ENCODE peak calls at places on chromosomes 5 and 9, in five cellular contexts. Y is GM23248, P is neural progenitor cell, A is PC-3, M is GM23338. W is an unnamed sample. For H4K20me1, the result is how much of the 10 kb centered on the place peaks cover.

GRCh38 chr5:172145870-172146747 is 41.9 kb downstream of the STK10 start:
- DNase-seq in P (no peak), A (no peak), M (no peak), Y (no peak), W (no peak)

GRCh38 chr9:70949239-70949638 is 172.2 kb downstream of the TRPM3 start:
- DNase-seq in Y (no peak), A (no peak), P (no peak), M (no peak), W (no peak)

GRCh38 chr5:95973793-95974325 is 12.2 kb upstream of the ELL2 start:
- DNase-seq in M (no peak), A (no peak), Y (no peak), P (no peak), W (no peak)

GRCh38 chr9:122562134-122562760 is 9.3 kb downstream of the OR1N2 start:
- DNase-seq in Y (no peak), A (no peak), M (peak), P (peak), W (no peak)

GRCh38 chr5:71757590-71758543 is 38.8 kb downstream of the CARTPT start:
- DNase-seq in M (peak), A (peak), Y (peak), P (peak), W (peak)

GRCh38 chr9:8437878-8438277 is 638.3 kb upstream of the DMAC1 start:
- DNase-seq in Y (no peak), P (no peak), A (no peak), M (no peak), W (no peak)

GRCh38 chr9:15149450-15149849 is 157.6 kb downstream of the TTC39B start:
- DNase-seq in A (no peak), Y (no peak), M (no peak), P (no peak), W (no peak)

GRCh38 chr5:179758905-179759304 is 26.3 kb downstream of the MAML1 start:
- DNase-seq in M (no peak), A (no peak), P (no peak), Y (no peak), W (no peak)

GRCh38 chr5:112933651-112934365 is 11.8 kb upstream of the REEP5 start:
- DNase-seq in A (peak), M (no peak), Y (peak), P (no peak), W (no peak)

GRCh38 chr9:35570709-35571108 is 34.4 kb upstream of the TESK1 start:
- DNase-seq in M (no peak), A (no peak), P (no peak), Y (no peak), W (no peak)

GRCh38 chr5:74420220-74420619 is 220.3 kb downstream of the ENC1 start:
- DNase-seq in A (no peak), P (no peak), M (no peak), Y (no peak), W (no peak)

GRCh38 chr9:126489604-126490593 is 123.8 kb upstream of the LMX1B start:
- DNase-seq in A (no peak), P (peak), M (no peak), Y (no peak), W (no peak)

DNA sequence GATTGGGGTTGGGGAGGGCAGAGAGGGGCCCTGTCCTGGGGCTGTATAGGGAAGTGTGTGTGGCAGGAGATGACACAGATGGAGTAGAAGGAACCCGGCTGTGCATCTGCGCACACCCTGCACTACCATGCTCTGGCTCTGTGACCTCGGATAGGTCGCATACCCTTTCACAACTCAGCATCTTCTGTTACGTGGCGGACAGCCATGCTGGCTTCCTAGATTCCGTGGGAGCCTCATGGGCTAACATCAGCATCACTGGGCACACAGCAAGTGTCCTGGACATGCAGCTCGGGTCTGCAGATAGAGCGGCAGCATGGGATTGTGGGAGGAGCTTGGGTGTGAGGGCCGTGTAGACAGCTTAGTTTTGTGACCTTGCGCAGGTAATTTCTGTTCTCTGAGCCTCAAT is 9.2 kb downstream of the ARPC5L start:
- DNase-seq in A (no peak), Y (no peak), P (no peak), M (no peak), W (no peak)
- H3K4me3 ChIP-seq in A (peak), Y (peak), P (no peak), M (peak), W (no peak)

GRCh38 chr5:33854733-33855151 is 37.0 kb downstream of the ADAMTS12 start:
- DNase-seq in P (peak), A (peak), M (peak), Y (peak), W (peak)
- H4K20me1 ChIP-seq in P (under half), A (under half), M (under half), Y (under half), W (under half)

DNA sequence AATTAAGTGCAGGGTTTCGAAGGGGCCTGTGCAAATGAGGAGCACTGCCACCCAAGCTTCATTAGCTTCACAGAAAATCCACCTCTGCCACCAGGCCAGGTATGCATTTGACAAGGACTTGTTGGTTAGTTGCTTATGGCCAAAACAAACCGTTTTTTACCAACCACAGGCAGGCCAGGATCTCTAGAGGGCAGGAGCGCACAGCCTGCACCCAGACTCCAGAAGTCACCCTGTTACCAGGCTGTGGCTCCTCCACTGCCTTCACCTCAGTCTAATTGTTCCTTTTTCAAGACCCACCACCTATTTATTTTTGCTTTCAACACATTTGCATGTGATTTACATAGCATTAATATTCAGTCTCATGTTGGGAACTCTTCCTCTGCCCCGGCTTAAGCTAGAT is 78.3 kb upstream of the HSPA9 start:
- DNase-seq in A (peak), Y (peak), P (no peak), M (peak), W (peak)
- TF ChIP-seq EZH2phosphoT487 in A (no peak), Y (no peak), P (no peak), M (no peak), W (no peak)

GRCh38 chr5:136686192-136686872 is 321.0 kb upstream of the TRPC7 start:
- DNase-seq in Y (peak), P (peak), M (peak), A (peak), W (peak)
- H3K4me3 ChIP-seq in Y (no peak), P (no peak), M (no peak), A (no peak), W (no peak)

GRCh38 chr9:2478421-2478820 is 143.2 kb upstream of the VLDLR start:
- DNase-seq in A (peak), M (no peak), Y (no peak), P (no peak), W (no peak)
- H4K20me1 ChIP-seq in A (under half), M (under half), Y (under half), P (under half), W (under half)

DNA sequence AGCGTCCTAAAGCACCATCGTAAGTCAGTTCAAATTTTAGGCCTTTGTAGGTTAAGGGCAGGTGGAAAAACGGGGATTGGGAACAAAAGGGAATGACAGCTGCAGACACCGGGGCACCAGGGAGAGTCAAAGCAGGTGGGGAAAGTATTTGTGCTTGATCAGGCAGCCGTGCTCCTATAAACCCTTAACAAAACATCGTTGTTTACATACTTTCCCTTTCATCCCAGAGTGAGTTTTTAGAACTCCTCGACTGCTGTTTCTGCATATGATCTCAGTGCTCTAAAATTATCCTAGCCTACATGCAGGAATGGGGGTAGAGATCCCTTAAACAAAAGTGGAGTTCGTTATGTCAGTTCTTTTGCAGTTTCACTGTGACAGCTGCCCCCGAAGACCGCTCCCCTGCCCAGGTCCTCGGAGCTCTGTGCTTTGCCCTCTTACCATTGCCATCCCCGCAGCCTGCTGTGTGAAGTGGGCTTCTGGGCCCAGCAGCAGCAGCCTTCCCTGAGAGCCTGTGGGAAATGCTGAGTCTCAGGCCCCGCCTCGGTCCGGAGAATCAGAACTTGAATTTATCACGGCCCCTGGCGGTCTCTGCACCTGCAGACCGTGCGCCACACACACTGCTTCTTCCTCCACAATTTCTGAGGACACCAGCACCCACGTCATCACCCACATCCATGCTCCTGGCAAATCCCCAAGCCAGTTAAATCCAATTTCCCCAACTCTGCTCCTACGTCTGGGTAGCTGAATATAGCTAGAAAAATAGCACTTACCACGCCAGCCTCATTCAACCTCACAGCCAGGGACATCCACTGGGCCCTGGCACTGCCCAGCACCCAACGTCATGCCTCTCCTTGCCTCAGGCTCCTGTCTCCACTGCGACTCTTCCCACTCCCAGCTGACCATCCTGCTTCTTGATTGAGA is 86.8 kb downstream of the NSUN2 start:
- DNase-seq in M (no peak), P (peak), A (no peak), Y (peak), W (no peak)
- TF ChIP-seq EZH2phosphoT487 in M (no peak), P (no peak), A (no peak), Y (no peak), W (no peak)

DNA sequence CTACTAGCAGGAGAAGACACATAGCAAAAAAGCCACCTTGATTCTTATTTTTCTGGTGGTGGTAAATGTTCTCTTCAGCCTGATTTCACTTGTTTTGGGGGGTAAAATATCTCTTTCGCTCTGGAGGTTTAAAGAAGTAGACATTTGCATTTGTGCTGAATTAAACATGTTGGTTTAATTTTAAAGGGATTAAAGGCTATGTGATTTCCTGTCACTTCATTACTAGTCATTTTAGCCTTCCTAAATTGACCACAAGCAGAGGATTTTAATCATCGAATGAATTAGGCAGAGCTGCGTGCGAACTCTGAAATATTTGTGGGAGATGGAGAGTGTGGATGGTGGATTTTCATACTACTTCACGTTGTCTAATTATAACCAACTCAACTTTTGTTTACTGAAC is 4.8 kb downstream of the RASGRF2 start:
- DNase-seq in P (no peak), Y (no peak), A (no peak), M (no peak), W (no peak)
- H3K4me3 ChIP-seq in P (no peak), Y (no peak), A (no peak), M (peak), W (no peak)

GRCh38 chr9:6444108-6444507 is 31.1 kb downstream of the UHRF2 start:
- DNase-seq in Y (no peak), P (no peak), M (no peak), A (no peak), W (no peak)

GRCh38 chr9:6449086-6449485 is 36.1 kb downstream of the UHRF2 start:
- DNase-seq in M (no peak), Y (no peak), A (no peak), P (no peak), W (no peak)

GRCh38 chr9:6443661-6444060 is 30.7 kb downstream of the UHRF2 start:
- DNase-seq in P (no peak), A (no peak), M (no peak), Y (no peak), W (no peak)

GRCh38 chr9:6450641-6451375 is 37.8 kb downstream of the UHRF2 start:
- DNase-seq in Y (no peak), A (no peak), M (no peak), P (no peak), W (no peak)

DNA sequence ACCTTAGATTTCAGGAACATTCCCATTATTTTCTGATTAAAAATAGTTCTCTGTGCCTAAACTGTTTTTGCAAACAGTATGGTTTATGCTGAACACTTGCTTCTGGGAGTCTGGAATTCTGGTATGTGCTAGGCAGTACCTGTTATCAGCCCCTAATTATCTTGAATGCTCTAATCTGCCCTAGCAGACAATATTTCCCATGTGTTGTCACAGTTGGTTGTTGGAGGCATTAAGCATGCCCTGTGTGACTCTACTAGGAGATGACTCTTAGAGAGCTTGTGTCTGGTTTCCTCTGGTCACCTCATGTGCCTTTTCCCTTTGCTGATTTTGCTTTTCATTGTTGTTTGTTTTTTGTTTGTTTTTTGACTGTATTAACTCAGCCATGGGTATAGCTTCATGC is 36.6 kb downstream of the UHRF2 start:
- DNase-seq in A (no peak), Y (peak), P (no peak), M (no peak), W (peak)
- H4K20me1 ChIP-seq in A (under half), Y (under half), P (half or more), M (under half), W (under half)

W was measured in hepatocyte.